ENCODE peak calls at places on chromosomes 4 and X, in six cellular contexts. A is mammary epithelial cell, N is breast epithelium, K is IMR-90, H is A549, O is AG04450. J is an unnamed sample.
A peak's percentile ranks its signal among the peaks of the same experiment; 100 is the strongest.

GRCh38 chrX:120463241-120463640 is 5.9 kb downstream of the LAMP2 start:
- DNase-seq in K (peak; percentile 45), O (no peak), N (no peak), A (peak; percentile 33), H (no peak), J (no peak)

GRCh38 chr4:113683143-113683542 is 78.4 kb downstream of the CAMK2D start:
- DNase-seq in H (no peak), K (no peak), A (peak; percentile 45), O (no peak), N (no peak), J (no peak)

GRCh38 chr4:77248805-77249204 is 91.8 kb downstream of the CCNG2 start:
- DNase-seq in N (no peak), O (no peak), H (no peak), A (no peak), K (no peak), J (no peak)

GRCh38 chrX:29318051-29318450 is 730.8 kb downstream of the IL1RAPL1 start:
- DNase-seq in A (no peak), O (no peak), K (peak; percentile 38), N (no peak), H (no peak), J (no peak)

GRCh38 chr4:113437124-113437523 is 324.4 kb downstream of the CAMK2D start:
- DNase-seq in A (no peak), O (no peak), H (no peak), N (no peak), K (no peak), J (no peak)

GRCh38 chr4:36411338-36411737 is 129.9 kb downstream of the DTHD1 start:
- DNase-seq in H (no peak), N (no peak), K (no peak), O (no peak), A (no peak), J (no peak)

GRCh38 chrX:67545772-67546495 is 2.1 kb downstream of the AR start:
- DNase-seq in A (no peak), N (no peak), H (no peak), O (no peak), K (no peak), J (no peak)

GRCh38 chr4:156656911-156657310 is 314.7 kb downstream of the PDGFC start:
- DNase-seq in A (no peak), O (no peak), N (no peak), K (no peak), H (no peak), J (no peak)

DNA sequence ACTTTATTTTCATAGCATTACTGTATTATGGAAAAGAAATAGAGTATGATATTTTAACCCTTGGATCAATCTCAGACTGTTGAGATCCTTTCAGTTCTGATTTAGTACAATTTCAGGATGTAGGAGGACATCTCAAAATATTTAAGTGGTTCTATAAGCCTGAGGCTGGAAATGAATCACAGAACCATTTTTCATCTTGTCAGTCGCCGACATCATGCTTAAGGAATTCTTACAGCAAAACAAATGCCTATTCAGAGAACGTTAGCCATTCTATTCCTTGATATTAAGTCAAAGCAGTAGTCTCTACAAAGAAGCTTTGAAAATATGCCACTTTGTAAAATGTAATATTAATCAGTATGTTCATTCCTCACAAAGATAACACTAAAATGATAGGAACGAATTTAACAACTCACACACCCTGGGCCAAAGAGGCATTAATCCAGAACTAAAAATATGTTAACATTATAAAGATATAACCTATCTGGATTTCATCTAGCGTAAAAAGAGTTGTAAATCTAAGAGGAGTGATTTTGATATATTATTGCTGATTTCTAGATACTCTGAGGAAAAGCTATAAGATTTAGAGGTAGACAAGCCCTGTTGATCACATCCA is 152.0 kb downstream of the GASK1B start:
- DNase-seq in O (peak; percentile 86), K (peak; percentile 95), A (peak; percentile 84), N (no peak), H (no peak), J (no peak)
- H3K27ac ChIP-seq in O (peak overlapping the region; percentile 21), K (peak overlapping the region; percentile 88), A (peak overlapping the region; percentile 50), N (peak overlapping the region; percentile 37), H (peak overlapping the region; percentile 75), J (no peak overlapping the region)

GRCh38 chr4:53592128-53592527 is 842 bp upstream of the LNX1 start:
- DNase-seq in N (no peak), A (no peak), O (no peak), H (no peak), K (peak; percentile 13), J (no peak)
- H3K4me3 ChIP-seq in N (peak overlapping the region; percentile 44), A (no peak overlapping the region), O (no peak overlapping the region), H (peak overlapping the region; percentile 51), K (no peak overlapping the region), J (no peak overlapping the region)

DNA sequence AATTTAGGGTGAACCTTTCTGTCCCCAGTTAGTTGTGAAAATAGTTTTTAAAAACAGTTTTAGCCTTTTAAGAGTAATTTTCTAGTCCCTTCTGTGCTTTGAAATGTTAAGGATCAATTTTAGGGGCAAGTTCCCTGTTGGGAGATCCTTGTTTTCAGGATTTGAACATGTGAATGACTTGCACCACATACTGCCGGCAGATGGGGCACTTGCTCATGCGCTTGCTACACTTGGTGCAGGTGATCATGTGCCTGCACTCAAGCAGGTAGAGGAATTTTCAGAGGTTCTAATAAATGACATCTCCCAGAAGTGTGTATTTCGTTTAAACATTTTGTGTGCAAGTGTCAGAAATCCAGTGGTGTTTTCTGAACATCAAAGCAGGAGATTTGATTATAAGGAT is 195.9 kb downstream of the CHM start:
- DNase-seq in H (peak; percentile 0), O (no peak), N (no peak), A (peak; percentile 11), K (peak; percentile 3), J (no peak)
- TF ChIP-seq CTCF in H (peak; percentile 37), O (no peak), N (no peak), A (peak; percentile 37), K (peak; percentile 30), J (peak; percentile 29)

DNA sequence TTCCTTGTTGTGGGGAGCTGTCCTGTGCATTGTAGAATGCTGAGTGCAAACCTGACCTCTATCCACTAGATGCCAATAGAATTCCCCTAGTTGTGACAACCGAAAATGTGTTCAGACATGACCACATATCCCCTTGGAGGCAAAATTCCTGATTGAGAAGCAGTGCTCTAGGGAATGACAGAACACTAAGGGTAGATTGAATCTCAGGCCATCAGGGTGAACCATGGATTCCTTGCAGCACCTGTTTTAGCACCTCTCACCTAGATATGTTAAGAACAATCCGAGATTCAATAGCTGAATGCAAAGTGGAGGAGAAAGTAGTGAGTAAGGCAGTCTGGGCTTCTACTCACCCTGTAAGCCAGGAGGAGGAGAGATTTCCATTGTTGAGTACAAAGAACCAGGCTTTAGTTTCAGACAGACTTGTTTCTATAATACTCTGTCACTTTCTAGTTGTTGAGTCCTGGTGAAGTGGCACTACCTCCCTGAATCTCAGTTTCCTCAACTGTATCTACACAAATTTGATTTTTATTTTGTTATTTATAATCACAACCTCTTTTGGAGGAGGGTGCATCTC is 111.0 kb upstream of the RAP2C start:
- DNase-seq in N (no peak), H (no peak), A (peak; percentile 31), K (no peak), O (no peak), J (no peak)
- H3K27ac ChIP-seq in N (no peak overlapping the region), H (no peak overlapping the region), A (no peak overlapping the region), K (no peak overlapping the region), O (no peak overlapping the region), J (no peak overlapping the region)

DNA sequence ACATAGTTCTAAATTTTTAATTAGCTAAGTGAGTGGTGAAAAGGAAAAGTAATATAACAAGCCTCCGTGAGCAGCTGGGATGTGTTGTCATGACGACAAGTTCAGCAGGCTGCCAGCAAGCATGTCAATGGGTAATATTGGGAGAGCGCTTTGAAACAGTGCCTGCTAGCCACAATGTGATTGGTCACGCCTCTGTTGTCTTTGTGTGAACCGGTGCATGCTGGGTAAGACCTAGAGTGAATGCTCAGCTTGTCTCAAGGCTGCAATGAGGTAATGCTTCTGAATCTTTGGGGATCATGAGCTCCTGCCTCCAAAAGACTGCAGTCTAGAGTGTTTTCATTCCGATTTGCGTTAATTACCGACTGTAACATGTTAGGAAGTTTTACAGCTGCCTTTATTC is 54.9 kb downstream of the STOX2 start:
- DNase-seq in K (peak; percentile 72), O (peak; percentile 8), H (peak; percentile 17), A (peak; percentile 56), N (no peak), J (peak; percentile 90)
- H3K4me3 ChIP-seq in K (peak overlapping the region; percentile 24), O (no peak overlapping the region), H (no peak overlapping the region), A (no peak overlapping the region), N (peak overlapping the region; percentile 31), J (peak overlapping the region; percentile 67)

DNA sequence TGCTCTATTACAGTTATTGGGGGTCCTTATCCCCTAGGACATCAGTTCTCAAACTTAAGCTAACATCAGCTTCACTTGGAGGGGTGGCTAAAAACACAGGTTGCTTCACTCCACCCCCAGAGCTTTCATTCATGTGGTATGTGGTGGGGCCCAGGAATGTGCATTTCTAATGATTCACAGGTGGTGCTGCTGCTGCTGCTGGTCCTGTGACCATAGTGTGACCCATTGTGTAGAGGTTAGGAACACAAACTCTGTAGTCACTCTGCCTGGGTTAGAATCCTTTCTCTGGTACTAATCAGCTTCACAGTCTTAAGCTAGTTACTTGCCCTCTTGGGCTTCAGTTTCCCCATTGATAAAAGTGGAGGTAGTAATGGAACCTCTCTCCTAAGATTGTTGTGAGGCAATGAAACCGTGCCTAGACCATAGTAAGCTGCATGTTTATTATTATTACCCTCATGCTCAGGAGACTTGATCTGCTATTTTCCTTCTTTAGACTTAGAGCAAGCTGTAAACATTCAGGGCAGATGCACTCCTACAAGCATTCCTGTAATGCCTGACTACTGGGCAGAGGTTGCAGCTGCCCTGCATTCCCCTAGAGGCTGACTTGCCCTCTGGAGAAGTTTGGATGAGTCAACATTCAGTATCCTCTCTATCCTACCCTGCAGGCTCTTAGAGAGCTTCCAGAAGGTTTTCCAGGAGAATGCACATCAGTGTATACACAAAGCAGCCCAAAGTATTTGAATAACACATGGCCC is 94.1 kb upstream of the ACSL4 start:
- DNase-seq in A (peak; percentile 57), N (no peak), H (peak; percentile 21), O (peak; percentile 88), K (peak; percentile 89), J (no peak)
- TF ChIP-seq CTCF in A (peak; percentile 19), N (no peak), H (no peak), O (peak; percentile 27), K (peak; percentile 17), J (no peak)

GRCh38 chr4:52748432-52748831 is 2.8 kb downstream of the ERVMER34-1 start:
- DNase-seq in H (no peak), O (no peak), N (no peak), A (no peak), K (no peak), J (no peak)

GRCh38 chr4:52750213-52750612 is 1.0 kb downstream of the ERVMER34-1 start:
- DNase-seq in H (no peak), A (no peak), K (no peak), O (no peak), N (no peak), J (no peak)

GRCh38 chr4:52751349-52751911 is at the start of gene ERVMER34-1:
- DNase-seq in A (peak; percentile 87), N (peak; percentile 72), K (no peak), O (no peak), H (peak; percentile 39), J (peak; percentile 29)

GRCh38 chr4:52752921-52753320 is 1.7 kb upstream of the ERVMER34-1 start:
- DNase-seq in N (no peak), K (no peak), A (no peak), H (no peak), O (no peak), J (no peak)

GRCh38 chr4:52750819-52751348 is 341 bp downstream of the ERVMER34-1 start:
- DNase-seq in N (no peak), O (no peak), A (peak; percentile 54), H (peak; percentile 7), K (no peak), J (no peak)
- H3K27ac ChIP-seq in N (peak overlapping the region; percentile 54), O (no peak overlapping the region), A (peak overlapping the region; percentile 38), H (no peak overlapping the region), K (no peak overlapping the region), J (no peak overlapping the region)